ENCODE peak calls at places on chromosomes 6 and 20, in eight cellular contexts. U, C, W, E, M, Q, T and S are unnamed samples.

GRCh38 chr20:63007722-63008488 is 1.1 kb upstream of the BHLHE23 start:
- DNase-seq in U (no peak), C (no peak), W (no peak), E (no peak), M (no peak), Q (no peak), T (no peak), S (no peak)

GRCh38 chr6:73308712-73309533 is 45.2 kb downstream of the DPPA5 start:
- DNase-seq in U (no peak), C (peak; percentile 11), W (peak; percentile 30), E (no peak), M (peak; percentile 65), Q (no peak), T (no peak), S (peak; percentile 33)

GRCh38 chr6:107414246-107414645 is 45.1 kb downstream of the PDSS2 start:
- DNase-seq in U (no peak), C (no peak), W (no peak), E (no peak), M (no peak), Q (no peak), T (no peak), S (no peak)

GRCh38 chr6:151391021-151391470 is 313 bp downstream of the ZBTB2 start:
- DNase-seq in U (peak; percentile 80), C (peak; percentile 79), W (peak; percentile 71), E (no peak), M (peak; percentile 71), Q (peak; percentile 57), T (peak; percentile 66), S (peak; percentile 71)

GRCh38 chr20:63359937-63360849 is 956 bp downstream of the CHRNA4 start:
- DNase-seq in U (no peak), C (no peak), W (no peak), E (no peak), M (no peak), Q (no peak), T (no peak), S (no peak)

GRCh38 chr20:35953411-35954199 is 697 bp downstream of the SCAND1 start:
- DNase-seq in U (peak; percentile 72), C (peak; percentile 64), W (peak; percentile 40), E (no peak), M (peak; percentile 36), Q (no peak), T (peak; percentile 28), S (peak; percentile 59)

GRCh38 chr6:96923871-96924493 is 546 bp upstream of the KLHL32 start:
- DNase-seq in U (no peak), C (no peak), W (no peak), E (no peak), M (no peak), Q (no peak), T (no peak), S (no peak)

GRCh38 chr6:113823916-113824315 is 33.2 kb upstream of the MARCKS start:
- DNase-seq in U (no peak), C (no peak), W (no peak), E (no peak), M (no peak), Q (no peak), T (no peak), S (no peak)

GRCh38 chr6:124961784-124962611 is at the start of gene RNF217:
- DNase-seq in U (peak; percentile 10), C (peak; percentile 73), W (peak; percentile 84), E (no peak), M (peak; percentile 49), Q (peak; percentile 35), T (peak; percentile 69), S (peak; percentile 57)

DNA sequence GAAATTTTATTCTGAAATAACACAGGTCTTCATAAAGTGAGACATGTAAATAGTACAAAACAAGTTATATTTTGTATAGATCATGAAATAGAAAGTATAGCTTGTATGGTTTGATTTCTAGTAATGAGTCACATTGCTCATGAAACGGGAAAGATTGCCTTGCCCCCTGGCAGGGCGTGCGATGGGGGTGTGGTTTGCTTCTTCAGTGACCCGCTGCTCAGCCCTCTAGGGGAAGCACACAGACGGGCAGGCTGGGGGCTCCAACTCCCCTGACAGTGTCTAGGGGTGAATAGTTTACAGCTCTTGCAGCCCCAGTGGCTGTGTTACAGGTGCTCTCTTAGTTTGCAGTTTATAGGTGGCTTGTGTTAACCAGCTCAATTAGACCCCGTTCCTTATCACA is 170.5 kb upstream of the RGS17 start:
- DNase-seq in U (no peak), C (peak; percentile 7), W (no peak), E (no peak), M (peak; percentile 37), Q (no peak), T (no peak), S (no peak)
- TF ChIP-seq CTCF in U (no peak), C (no peak), W (no peak), E (no peak), M (peak; percentile 31), Q (no peak), T (no peak), S (no peak)

GRCh38 chr6:137136065-137136464 is 37.4 kb downstream of the IL22RA2 start:
- DNase-seq in U (no peak), C (no peak), W (peak; percentile 53), E (no peak), M (no peak), Q (no peak), T (no peak), S (no peak)
- TF ChIP-seq CTCF in U (no peak), C (no peak), W (peak; percentile 47), E (no peak), M (peak; percentile 32), Q (no peak), T (no peak), S (no peak)

GRCh38 chr20:57274299-57274698 is 7.9 kb upstream of the BMP7 start:
- DNase-seq in U (no peak), C (no peak), W (no peak), E (no peak), M (no peak), Q (no peak), T (no peak), S (no peak)

GRCh38 chr20:57274846-57275245 is 8.4 kb upstream of the BMP7 start:
- DNase-seq in U (no peak), C (no peak), W (no peak), E (no peak), M (no peak), Q (no peak), T (no peak), S (no peak)

GRCh38 chr20:57275334-57275733 is 8.9 kb upstream of the BMP7 start:
- DNase-seq in U (no peak), C (no peak), W (no peak), E (no peak), M (no peak), Q (no peak), T (no peak), S (no peak)

GRCh38 chr20:57270204-57270937 is 3.9 kb upstream of the BMP7 start:
- DNase-seq in U (no peak), C (no peak), W (no peak), E (no peak), M (peak; percentile 41), Q (no peak), T (no peak), S (no peak)

GRCh38 chr20:57272883-57273282 is 6.4 kb upstream of the BMP7 start:
- DNase-seq in U (no peak), C (no peak), W (no peak), E (no peak), M (no peak), Q (no peak), T (no peak), S (no peak)
- TF ChIP-seq CTCF in U (no peak), C (no peak), W (no peak), E (no peak), M (no peak), Q (no peak), T (no peak), S (no peak)

GRCh38 chr20:50569864-50570836 is 60.0 kb downstream of the PTPN1 start:
- DNase-seq in U (peak; percentile 71), C (no peak), W (peak; percentile 60), E (peak; percentile 68), M (peak; percentile 61), Q (no peak), T (no peak), S (no peak)
- TF ChIP-seq CTCF in U (peak; percentile 46), C (no peak), W (peak; percentile 54), E (peak; percentile 74), M (peak; percentile 55), Q (peak; percentile 18), T (no peak), S (no peak)

GRCh38 chr20:40670251-40670650 is 18.8 kb downstream of the MAFB start:
- DNase-seq in U (no peak), C (no peak), W (no peak), E (no peak), M (no peak), Q (no peak), T (no peak), S (no peak)
- TF ChIP-seq CTCF in U (no peak), C (no peak), W (no peak), E (no peak), M (peak; percentile 30), Q (no peak), T (no peak), S (no peak)

GRCh38 chr6:117531758-117532276 is 49.3 kb downstream of the DCBLD1 start:
- DNase-seq in U (no peak), C (no peak), W (no peak), E (no peak), M (no peak), Q (no peak), T (no peak), S (no peak)

GRCh38 chr6:117534974-117535373 is 52.5 kb downstream of the DCBLD1 start:
- DNase-seq in U (no peak), C (no peak), W (no peak), E (no peak), M (no peak), Q (no peak), T (no peak), S (no peak)

GRCh38 chr6:117536317-117536716 is 53.8 kb downstream of the DCBLD1 start:
- DNase-seq in U (no peak), C (no peak), W (peak; percentile 51), E (no peak), M (no peak), Q (no peak), T (no peak), S (no peak)

GRCh38 chr6:117531346-117531745 is 48.9 kb downstream of the DCBLD1 start:
- DNase-seq in U (no peak), C (peak; percentile 9), W (no peak), E (no peak), M (no peak), Q (no peak), T (peak; percentile 33), S (no peak)

GRCh38 chr6:117533775-117534174 is 51.3 kb downstream of the DCBLD1 start:
- DNase-seq in U (no peak), C (no peak), W (no peak), E (no peak), M (no peak), Q (no peak), T (no peak), S (no peak)
- TF ChIP-seq CTCF in U (no peak), C (no peak), W (no peak), E (no peak), M (no peak), Q (no peak), T (no peak), S (no peak)

GRCh38 chr6:42978793-42979522 is at the start of gene PEX6:
- DNase-seq in U (peak; percentile 94), C (peak; percentile 91), W (peak; percentile 79), E (peak; percentile 64), M (peak; percentile 96), Q (peak; percentile 72), T (peak; percentile 81), S (peak; percentile 96)
- TF ChIP-seq CTCF in U (no peak), C (no peak), W (no peak), E (no peak), M (no peak), Q (no peak), T (no peak), S (no peak)